ENCODE peak calls at places on chromosomes 5 and 9, in six cellular contexts. C is activated T-cell treated with anti-CD3 and anti-CD28 coated beads, Interleukin-2, amount 50 U/mL, for 24 hours; L is T follicular helper cell; Q is ovary; Z is stimulated activated CD4-positive, alpha-beta T cell treated with anti-CD3 and anti-CD28 coated beads, Interleukin-1b, Interleukin-23, amount 100 ng/mL, for 48 hours; F is posterior cingulate gyrus. I is an unnamed sample.

GRCh38 chr5:43875741-43876140 is 272.8 kb downstream of the NNT start:
- DNase-seq in C (no peak), L (no peak), Q (no peak), Z (no peak), F (no peak), I (no peak)

GRCh38 chr9:8822667-8823025 is 1023.1 kb upstream of the DMAC1 start:
- DNase-seq in C (no peak), L (no peak), Q (no peak), Z (no peak), F (no peak), I (no peak)

GRCh38 chr5:5886812-5887486 is 464.5 kb downstream of the ICE1 start:
- DNase-seq in C (peak; percentile 54), L (peak; percentile 3), Q (no peak), Z (peak; percentile 22), F (no peak), I (no peak)

GRCh38 chr9:79471577-79472543 is 99.9 kb upstream of the TLE4 start:
- DNase-seq in C (no peak), L (no peak), Q (peak; percentile 80), Z (no peak), F (peak; percentile 45), I (no peak)

GRCh38 chr5:159412284-159413046 is 82.2 kb upstream of the IL12B start:
- DNase-seq in C (peak; percentile 70), L (peak; percentile 34), Q (no peak), Z (peak; percentile 62), F (no peak), I (peak; percentile 64)

GRCh38 chr9:94860678-94861588 is 134.4 kb downstream of the AOPEP start:
- DNase-seq in C (peak; percentile 64), L (peak; percentile 62), Q (no peak), Z (peak; percentile 62), F (no peak), I (peak; percentile 59)

GRCh38 chr5:168328804-168329203 is 37.4 kb downstream of the WWC1 start:
- DNase-seq in C (no peak), L (no peak), Q (no peak), Z (no peak), F (no peak), I (no peak)

GRCh38 chr9:126902160-126902559 is 12.4 kb upstream of the RALGPS1 start:
- DNase-seq in C (no peak), L (no peak), Q (no peak), Z (no peak), F (no peak), I (no peak)

GRCh38 chr9:33112099-33112498 is 35.6 kb upstream of the SMU1 start:
- DNase-seq in C (peak; percentile 8), L (no peak), Q (no peak), Z (no peak), F (no peak), I (no peak)

GRCh38 chr9:125558453-125559084 is 148.4 kb downstream of the MAPKAP1 start:
- DNase-seq in C (peak; percentile 36), L (peak; percentile 22), Q (no peak), Z (peak; percentile 42), F (no peak), I (peak; percentile 4)

GRCh38 chr9:134433909-134434895 is 107.9 kb downstream of the RXRA start:
- DNase-seq in C (no peak), L (no peak), Q (no peak), Z (no peak), F (no peak), I (no peak)

GRCh38 chr9:91090132-91090410 is 271.6 kb downstream of the AUH start:
- DNase-seq in C (no peak), L (no peak), Q (no peak), Z (no peak), F (no peak), I (no peak)

GRCh38 chr9:1959347-1959746 is 55.8 kb upstream of the SMARCA2 start:
- DNase-seq in C (no peak), L (no peak), Q (no peak), Z (no peak), F (no peak), I (no peak)

GRCh38 chr9:78004478-78005229 is 27.0 kb downstream of the GNAQ start:
- DNase-seq in C (no peak), L (no peak), Q (no peak), Z (no peak), F (no peak), I (no peak)

GRCh38 chr9:90156318-90156717 is 486.3 kb downstream of the DIRAS2 start:
- DNase-seq in C (no peak), L (no peak), Q (no peak), Z (no peak), F (no peak), I (no peak)

GRCh38 chr5:177366528-177367322 is 9.0 kb downstream of the RGS14 start:
- DNase-seq in C (no peak), L (no peak), Q (peak; percentile 94), Z (no peak), F (no peak), I (no peak)

GRCh38 chr5:53041071-53041692 is 52.0 kb downstream of the ITGA2 start:
- DNase-seq in C (no peak), L (no peak), Q (no peak), Z (no peak), F (no peak), I (no peak)

GRCh38 chr5:178460598-178461425 is 129.4 kb downstream of the COL23A1 start:
- DNase-seq in C (peak; percentile 61), L (no peak), Q (peak; percentile 64), Z (peak; percentile 40), F (peak; percentile 45), I (no peak)

GRCh38 chr9:14563902-14564578 is 129.2 kb downstream of the ZDHHC21 start:
- DNase-seq in C (no peak), L (no peak), Q (no peak), Z (no peak), F (no peak), I (no peak)

GRCh38 chr9:21611896-21612295 is 129.8 kb upstream of the IFNE start:
- DNase-seq in C (no peak), L (no peak), Q (no peak), Z (peak; percentile 25), F (no peak), I (no peak)

GRCh38 chr5:151173711-151174611 is 16.4 kb upstream of the ANXA6 start:
- DNase-seq in C (no peak), L (no peak), Q (no peak), Z (no peak), F (no peak), I (no peak)

GRCh38 chr9:97982719-97983523 is at the start of gene ANP32B:
- DNase-seq in C (peak; percentile 98), L (peak; percentile 89), Q (peak; percentile 92), Z (peak; percentile 96), F (peak; percentile 86), I (peak; percentile 88)

GRCh38 chr5:146762830-146763229 is 115.7 kb downstream of the PPP2R2B start:
- DNase-seq in C (no peak), L (no peak), Q (no peak), Z (no peak), F (no peak), I (no peak)

GRCh38 chr9:16154570-16155078 is 601.8 kb downstream of the CCDC171 start:
- DNase-seq in C (peak; percentile 45), L (no peak), Q (peak; percentile 67), Z (peak; percentile 60), F (no peak), I (no peak)

GRCh38 chr5:157816682-157817268 is 42.2 kb downstream of the CLINT1 start:
- DNase-seq in C (no peak), L (no peak), Q (no peak), Z (no peak), F (no peak), I (no peak)

GRCh38 chr9:126081746-126082145 is 244.9 kb upstream of the MVB12B start:
- DNase-seq in C (no peak), L (no peak), Q (no peak), Z (no peak), F (no peak), I (no peak)

GRCh38 chr5:96790851-96791513 is 16.8 kb downstream of the ERAP1 start:
- DNase-seq in C (no peak), L (no peak), Q (no peak), Z (no peak), F (no peak), I (no peak)

GRCh38 chr5:15621094-15621493 is 121.1 kb downstream of the FBXL7 start:
- DNase-seq in C (no peak), L (no peak), Q (no peak), Z (no peak), F (no peak), I (no peak)

GRCh38 chr9:80157561-80157983 is 585.8 kb downstream of the TLE4 start:
- DNase-seq in C (no peak), L (no peak), Q (no peak), Z (no peak), F (no peak), I (no peak)

GRCh38 chr9:98998441-98999151 is 54.9 kb downstream of the COL15A1 start:
- DNase-seq in C (peak; percentile 73), L (peak; percentile 26), Q (peak; percentile 88), Z (peak; percentile 60), F (no peak), I (peak; percentile 5)

GRCh38 chr5:174721522-174722432 is 2.6 kb upstream of the MSX2 start:
- DNase-seq in C (no peak), L (no peak), Q (no peak), Z (no peak), F (no peak), I (no peak)

GRCh38 chr9:98185611-98186171 is 6.7 kb downstream of the CORO2A start:
- DNase-seq in C (no peak), L (no peak), Q (no peak), Z (no peak), F (no peak), I (no peak)